ENCODE peak calls at places on chromosomes 4 and X, in nine cellular contexts. J, X, Z, R, S, O, F, E and I are unnamed samples.
A peak's percentile ranks its signal among the peaks of the same experiment; 100 is the strongest.

GRCh38 chrX:9647475-9647874 is 118.2 kb downstream of the GPR143 start:
- DNase-seq in J (no peak), X (no peak), Z (no peak), R (no peak), S (no peak), O (no peak), F (no peak), E (no peak), I (no peak)

GRCh38 chr4:12118651-12119213 is 690.0 kb upstream of the HS3ST1 start:
- DNase-seq in J (no peak), X (no peak), Z (no peak), R (no peak), S (no peak), O (no peak), F (no peak), E (no peak), I (no peak)

GRCh38 chr4:146443525-146443924 is 78.2 kb downstream of the SLC10A7 start:
- DNase-seq in J (no peak), X (no peak), Z (no peak), R (no peak), S (no peak), O (no peak), F (no peak), E (no peak), I (no peak)

GRCh38 chrX:3286196-3286920 is 60.1 kb downstream of the MXRA5 start:
- DNase-seq in J (peak; percentile 44), X (no peak), Z (no peak), R (no peak), S (no peak), O (no peak), F (no peak), E (peak; percentile 72), I (no peak)

GRCh38 chrX:15404712-15405111 is 20.5 kb upstream of the VEGFD start:
- DNase-seq in J (peak; percentile 47), X (no peak), Z (no peak), R (no peak), S (no peak), O (no peak), F (peak; percentile 49), E (no peak), I (no peak)

GRCh38 chrX:15848576-15848975 is 6.0 kb downstream of the AP1S2 start:
- DNase-seq in J (no peak), X (no peak), Z (no peak), R (no peak), S (no peak), O (no peak), F (no peak), E (no peak), I (no peak)

GRCh38 chr4:47831026-47831689 is 6.7 kb downstream of the CORIN start:
- DNase-seq in J (no peak), X (peak; percentile 36), Z (no peak), R (no peak), S (no peak), O (no peak), F (peak; percentile 53), E (no peak), I (no peak)

GRCh38 chrX:72018277-72019112 is 107.8 kb downstream of the NHSL2 start:
- DNase-seq in J (peak; percentile 94), X (no peak), Z (peak; percentile 84), R (peak; percentile 84), S (peak; percentile 93), O (peak; percentile 84), F (peak; percentile 91), E (peak; percentile 80), I (peak; percentile 79)

GRCh38 chr4:125244848-125245450 is 69.8 kb upstream of the FAT4 start:
- DNase-seq in J (peak; percentile 14), X (no peak), Z (no peak), R (no peak), S (no peak), O (no peak), F (no peak), E (no peak), I (no peak)

GRCh38 chrX:107710617-107711391 is 64.8 kb downstream of the TSC22D3 start:
- DNase-seq in J (peak; percentile 78), X (no peak), Z (peak; percentile 54), R (peak; percentile 78), S (peak; percentile 65), O (peak; percentile 58), F (no peak), E (peak; percentile 81), I (no peak)

GRCh38 chr4:95267081-95267480 is 281.7 kb downstream of the UNC5C start:
- DNase-seq in J (peak; percentile 19), X (no peak), Z (no peak), R (no peak), S (no peak), O (no peak), F (no peak), E (no peak), I (no peak)

GRCh38 chrX:106811131-106811910 is 8.8 kb downstream of the TBC1D8B start:
- DNase-seq in J (no peak), X (no peak), Z (no peak), R (no peak), S (no peak), O (no peak), F (no peak), E (no peak), I (no peak)

GRCh38 chr4:106062452-106062875 is 167.2 kb downstream of the NPNT start:
- DNase-seq in J (peak; percentile 11), X (no peak), Z (no peak), R (no peak), S (no peak), O (no peak), F (no peak), E (peak; percentile 82), I (no peak)